ENCODE peak calls at places on chromosomes 13 and 19, in nine cellular contexts. H is CD8-positive, alpha-beta T cell; X is stimulated activated CD4-positive, alpha-beta T cell treated with anti-CD3 and anti-CD28 coated beads, Interleukin-1b, Interleukin-23, amount 100 ng/mL, for 24 hours; U is ELR; V is T follicular helper cell; I is right lobe of liver; E is NCI-H2081; F is frontal cortex; K is amniotic stem cell. R is an unnamed sample.

GRCh38 chr13:46341112-46341711 is 45.8 kb downstream of the RUBCNL start:
- DNase-seq in X (peak), F (no peak), H (no peak), E (no peak), U (peak), V (no peak), I (no peak), K (no peak), R (no peak)

GRCh38 chr19:12774588-12775555 is at the start of gene HOOK2:
- DNase-seq in E (peak), V (no peak), H (peak), I (peak), K (no peak), X (no peak), F (no peak), U (no peak), R (no peak)

GRCh38 chr19:16326401-16327130 is 1.9 kb downstream of the KLF2 start:
- DNase-seq in U (no peak), X (no peak), K (no peak), E (no peak), H (peak), V (peak), F (no peak), I (peak), R (no peak)

GRCh38 chr13:32179708-32180107 is 135.5 kb downstream of the ZAR1L start:
- DNase-seq in I (no peak), X (no peak), H (no peak), F (no peak), U (no peak), V (no peak), K (no peak), E (no peak), R (no peak)

GRCh38 chr13:97125051-97125809 is 96.9 kb upstream of the MBNL2 start:
- DNase-seq in H (no peak), F (no peak), K (peak), U (peak), I (no peak), E (no peak), X (no peak), V (no peak), R (peak)

GRCh38 chr13:98350746-98351330 is 173.8 kb upstream of the RNF113B start:
- DNase-seq in X (no peak), K (no peak), U (no peak), H (no peak), F (no peak), V (no peak), I (no peak), E (no peak), R (no peak)

GRCh38 chr19:31418692-31419430 is 69.6 kb upstream of the TSHZ3 start:
- DNase-seq in U (no peak), K (no peak), V (no peak), F (no peak), H (no peak), I (no peak), E (no peak), X (no peak), R (no peak)

GRCh38 chr19:47075179-47075811 is 26.9 kb upstream of the TMEM160 start:
- DNase-seq in V (no peak), F (no peak), I (no peak), K (no peak), E (no peak), H (no peak), X (no peak), U (no peak), R (no peak)

GRCh38 chr13:99984463-99985242 is 3.1 kb downstream of the ZIC2 start:
- DNase-seq in I (no peak), H (no peak), X (no peak), U (no peak), F (no peak), K (no peak), E (peak), V (no peak), R (no peak)

GRCh38 chr19:39001016-39001415 is 25.5 kb upstream of the FBXO17 start:
- DNase-seq in V (no peak), X (no peak), K (no peak), U (no peak), H (no peak), I (no peak), F (no peak), E (no peak), R (peak)

GRCh38 chr19:19224852-19225494 is 13.2 kb downstream of the NCAN start:
- DNase-seq in E (no peak), U (peak), F (peak), K (no peak), H (peak), I (peak), X (peak), V (peak), R (peak)

GRCh38 chr19:3615524-3616135 is 9.0 kb upstream of the TBXA2R start:
- DNase-seq in I (no peak), K (no peak), F (no peak), E (no peak), V (no peak), X (no peak), H (no peak), U (no peak), R (no peak)

GRCh38 chr13:111961793-111962192 is 105.2 kb upstream of the SOX1 start:
- DNase-seq in E (no peak), I (no peak), K (no peak), U (no peak), F (no peak), H (no peak), V (no peak), X (no peak), R (no peak)

GRCh38 chr19:49430678-49431329 is 5.6 kb downstream of the GFY start:
- DNase-seq in E (no peak), I (no peak), H (no peak), X (no peak), K (no peak), V (no peak), U (peak), F (no peak), R (no peak)

GRCh38 chr19:18093439-18094161 is 4.0 kb upstream of the MAST3 start:
- DNase-seq in K (no peak), H (no peak), V (no peak), E (no peak), F (no peak), U (peak), I (no peak), X (no peak), R (no peak)

GRCh38 chr19:4567584-4568071 is 8.1 kb upstream of the SEMA6B start:
- DNase-seq in F (no peak), I (no peak), V (peak), U (peak), K (no peak), H (peak), X (peak), E (peak), R (no peak)

GRCh38 chr13:105342421-105342820 is 1193.0 kb downstream of the EFNB2 start:
- DNase-seq in I (no peak), H (no peak), F (no peak), U (no peak), V (no peak), K (no peak), E (no peak), X (no peak), R (no peak)

GRCh38 chr19:53844849-53845246 is 20.7 kb upstream of the NLRP12 start:
- DNase-seq in X (no peak), H (no peak), V (no peak), U (no peak), E (no peak), K (no peak), F (no peak), I (no peak), R (no peak)

GRCh38 chr13:76836311-76836710 is 49.9 kb downstream of the KCTD12 start:
- DNase-seq in H (no peak), K (no peak), E (no peak), F (no peak), V (no peak), X (no peak), U (peak), I (no peak), R (no peak)

GRCh38 chr13:99864627-99864990 is 107.0 kb downstream of the ZIC5 start:
- DNase-seq in F (no peak), X (no peak), K (no peak), E (no peak), U (no peak), H (no peak), V (no peak), I (no peak), R (no peak)

GRCh38 chr19:14361824-14362223 is 19.4 kb upstream of the ADGRE5 start:
- DNase-seq in E (no peak), U (peak), K (no peak), V (no peak), H (peak), X (no peak), I (no peak), F (no peak), R (no peak)

GRCh38 chr19:43148233-43148632 is 38.1 kb downstream of the PSG5 start:
- DNase-seq in U (peak), K (no peak), I (no peak), F (no peak), H (no peak), X (no peak), E (no peak), V (no peak), R (no peak)